ENCODE peak calls at places on chromosome 3, in four cellular contexts. One of them, this sample, is unnamed.

GRCh38 chr3:10757021-10757820 is 58.8 kb upstream of the SLC6A11 start:
- DNase-seq in colonic mucosa: no peak
- DNase-seq in nephron progenitor cell: no peak
- DNase-seq in NCI-H2171 treated with DMSO at 0.1 percent for 48 hours: no peak
- DNase-seq in this sample: peak

GRCh38 chr3:61541694-61542093 is 19.7 kb upstream of the PTPRG start:
- DNase-seq in colonic mucosa: no peak
- DNase-seq in nephron progenitor cell: no peak
- DNase-seq in NCI-H2171 treated with DMSO at 0.1 percent for 48 hours: peak
- DNase-seq in this sample: no peak

GRCh38 chr3:127035672-127036071 is 52.8 kb downstream of the PLXNA1 start:
- DNase-seq in colonic mucosa: peak
- DNase-seq in nephron progenitor cell: no peak
- DNase-seq in NCI-H2171 treated with DMSO at 0.1 percent for 48 hours: peak
- DNase-seq in this sample: peak

GRCh38 chr3:143000525-143000924 is 845 bp upstream of the U2SURP start:
- DNase-seq in colonic mucosa: peak
- DNase-seq in nephron progenitor cell: no peak
- DNase-seq in NCI-H2171 treated with DMSO at 0.1 percent for 48 hours: no peak
- DNase-seq in this sample: peak

GRCh38 chr3:195583831-195584542 is at the start of gene APOD:
- DNase-seq in colonic mucosa: peak
- DNase-seq in nephron progenitor cell: no peak
- DNase-seq in NCI-H2171 treated with DMSO at 0.1 percent for 48 hours: peak
- DNase-seq in this sample: peak

GRCh38 chr3:147396709-147397046 is 9.7 kb downstream of the ZIC4 start:
- DNase-seq in colonic mucosa: no peak
- DNase-seq in nephron progenitor cell: no peak
- DNase-seq in NCI-H2171 treated with DMSO at 0.1 percent for 48 hours: no peak
- DNase-seq in this sample: no peak

GRCh38 chr3:107061466-107061865 is 315.8 kb upstream of the CCDC54 start:
- DNase-seq in colonic mucosa: no peak
- DNase-seq in nephron progenitor cell: no peak
- DNase-seq in NCI-H2171 treated with DMSO at 0.1 percent for 48 hours: no peak
- DNase-seq in this sample: no peak

GRCh38 chr3:114093596-114093995 is 37.1 kb downstream of the QTRT2 start:
- DNase-seq in colonic mucosa: no peak
- DNase-seq in nephron progenitor cell: no peak
- DNase-seq in NCI-H2171 treated with DMSO at 0.1 percent for 48 hours: peak
- DNase-seq in this sample: peak

GRCh38 chr3:128807186-128807830 is 72.1 kb upstream of the ACAD9 start:
- DNase-seq in colonic mucosa: no peak
- DNase-seq in nephron progenitor cell: no peak
- DNase-seq in NCI-H2171 treated with DMSO at 0.1 percent for 48 hours: no peak
- DNase-seq in this sample: no peak

GRCh38 chr3:20222274-20222673 is 36.3 kb upstream of the SGO1 start:
- DNase-seq in colonic mucosa: no peak
- DNase-seq in nephron progenitor cell: no peak
- DNase-seq in NCI-H2171 treated with DMSO at 0.1 percent for 48 hours: no peak
- DNase-seq in this sample: no peak

GRCh38 chr3:124119056-124119721 is 127.3 kb upstream of the ROPN1 start:
- DNase-seq in colonic mucosa: no peak
- DNase-seq in nephron progenitor cell: no peak
- DNase-seq in NCI-H2171 treated with DMSO at 0.1 percent for 48 hours: peak
- DNase-seq in this sample: peak

GRCh38 chr3:125098929-125099328 is 43.1 kb upstream of the HEG1 start:
- DNase-seq in colonic mucosa: no peak
- DNase-seq in nephron progenitor cell: no peak
- DNase-seq in NCI-H2171 treated with DMSO at 0.1 percent for 48 hours: no peak
- DNase-seq in this sample: no peak

GRCh38 chr3:143897558-143898305 is 49.5 kb upstream of the SLC9A9 start:
- DNase-seq in colonic mucosa: no peak
- DNase-seq in nephron progenitor cell: no peak
- DNase-seq in NCI-H2171 treated with DMSO at 0.1 percent for 48 hours: no peak
- DNase-seq in this sample: peak

This sample was measured in fibroblast of the aortic adventitia.